ENCODE peak calls at places on chromosomes 12 and 14, in six cellular contexts. Q, E, A, V, X and R are unnamed samples.

GRCh38 chr12:31521972-31522371 is 69.0 kb downstream of the DENND5B start:
- DNase-seq in A (no peak), Q (no peak), X (no peak), V (no peak), E (no peak), R (no peak)

GRCh38 chr12:11785722-11786121 is 136.2 kb downstream of the ETV6 start:
- DNase-seq in A (no peak), X (no peak), Q (no peak), V (no peak), E (peak; percentile 55), R (no peak)

GRCh38 chr12:64063121-64063520 is 159.0 kb downstream of the KICS2 start:
- DNase-seq in E (no peak), X (no peak), Q (no peak), V (no peak), A (no peak), R (no peak)

GRCh38 chr12:92144631-92145480 is 790 bp downstream of the BTG1 start:
- DNase-seq in E (peak; percentile 33), Q (peak; percentile 91), A (peak; percentile 74), V (peak; percentile 72), X (peak; percentile 65), R (peak; percentile 87)

GRCh38 chr12:13811061-13811460 is 170.3 kb downstream of the GRIN2B start:
- DNase-seq in X (no peak), A (no peak), Q (no peak), E (no peak), V (no peak), R (no peak)

GRCh38 chr14:63624701-63625100 is 17.0 kb downstream of the WDR89 start:
- DNase-seq in V (no peak), X (no peak), Q (no peak), E (no peak), A (no peak), R (no peak)

GRCh38 chr12:26732010-26732908 is 100.7 kb downstream of the ITPR2 start:
- DNase-seq in Q (no peak), X (no peak), E (no peak), A (no peak), V (no peak), R (no peak)

GRCh38 chr12:116662612-116663144 is 75.2 kb downstream of the SPRING1 start:
- DNase-seq in X (no peak), V (peak; percentile 74), Q (no peak), A (no peak), E (no peak), R (no peak)

GRCh38 chr12:112998997-112999767 is 20.9 kb downstream of the OAS2 start:
- DNase-seq in Q (no peak), A (no peak), V (no peak), X (no peak), E (no peak), R (no peak)

GRCh38 chr12:90235642-90236041 is 527.0 kb upstream of the ATP2B1 start:
- DNase-seq in E (no peak), A (no peak), V (no peak), Q (no peak), X (no peak), R (no peak)

GRCh38 chr12:131217024-131217586 is 263.4 kb downstream of the ADGRD1 start:
- DNase-seq in E (no peak), V (no peak), A (no peak), X (no peak), Q (no peak), R (no peak)

GRCh38 chr12:2317819-2318218 is 265.0 kb downstream of the CACNA1C start:
- DNase-seq in Q (no peak), A (no peak), V (no peak), X (no peak), E (no peak), R (no peak)

GRCh38 chr12:84507914-84508313 is 404.7 kb downstream of the SLC6A15 start:
- DNase-seq in A (no peak), E (no peak), V (no peak), X (no peak), Q (no peak), R (no peak)

GRCh38 chr12:20601668-20602280 is 93.4 kb upstream of the SLCO1C1 start:
- DNase-seq in V (no peak), A (no peak), X (no peak), Q (no peak), E (no peak), R (peak; percentile 38)

GRCh38 chr14:103131580-103131979 is 8.3 kb downstream of the TNFAIP2 start:
- DNase-seq in Q (no peak), E (no peak), X (no peak), V (peak; percentile 38), A (no peak), R (no peak)

DNA sequence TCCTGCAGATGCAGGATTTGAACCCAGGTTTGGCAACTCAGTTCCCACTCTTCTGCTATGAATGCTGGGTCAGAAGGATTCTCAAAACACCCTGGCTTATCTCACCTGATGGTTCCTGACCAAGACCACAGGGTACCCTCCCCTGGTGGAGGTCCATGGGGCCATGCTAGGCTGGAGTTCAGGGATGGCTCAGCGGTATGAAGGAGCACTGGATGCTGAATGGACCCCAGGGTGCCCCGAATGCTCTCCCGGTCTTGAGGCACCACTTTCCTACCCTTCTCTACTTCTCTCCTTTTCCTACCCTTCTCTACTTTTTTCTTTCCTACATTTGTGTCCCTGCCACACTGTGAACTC is 9.7 kb downstream of the PLD4 start:
- DNase-seq in E (no peak), A (no peak), V (no peak), Q (peak; percentile 78), X (no peak), R (no peak)
- TF ChIP-seq POLR2A in E (no peak), A (no peak), V (no peak), Q (no peak), X (no peak), R (no peak)

DNA sequence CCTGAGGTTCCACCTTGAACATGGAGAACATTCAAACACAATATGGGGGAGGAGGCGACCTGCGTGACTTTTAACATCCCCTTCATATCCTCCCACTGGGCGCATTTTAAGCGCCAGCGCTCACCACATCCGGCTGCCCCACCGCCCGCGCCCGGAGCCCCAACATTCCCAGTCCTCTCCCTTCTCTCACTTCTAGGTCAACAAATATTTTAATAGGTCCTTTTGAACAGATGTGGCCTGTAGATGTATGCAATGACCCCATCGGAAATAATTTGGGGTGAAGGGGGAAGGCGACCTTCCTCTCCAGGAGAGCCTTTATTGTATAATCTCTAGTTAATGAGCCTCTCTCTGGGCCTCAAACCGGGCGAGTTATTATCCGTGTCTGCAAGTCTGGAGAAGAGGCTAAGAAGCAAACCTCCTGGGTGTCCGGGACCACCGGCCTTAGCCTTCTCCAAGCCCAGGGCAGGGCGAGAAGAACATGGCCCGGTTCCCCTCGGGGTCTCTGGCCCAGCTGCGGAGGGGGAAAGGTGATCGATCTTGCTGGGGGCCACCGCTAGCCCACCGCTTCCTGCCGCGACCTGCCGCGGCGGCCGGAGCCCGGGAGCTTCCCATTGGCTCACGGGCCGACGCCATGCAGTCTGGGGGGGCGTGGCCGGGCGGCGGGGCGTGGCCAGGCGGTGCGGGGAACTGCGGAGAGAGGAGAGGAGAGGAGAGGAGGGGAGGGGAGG is 83.2 kb upstream of the HMGA2 start:
- DNase-seq in X (peak; percentile 52), Q (peak; percentile 95), A (peak; percentile 83), E (peak; percentile 5), V (peak; percentile 85), R (peak; percentile 83)
- TF ChIP-seq POLR2A in X (no peak), Q (no peak), A (no peak), E (no peak), V (no peak), R (peak; percentile 36)

GRCh38 chr14:20683125-20683895 is 1.1 kb upstream of the RNASE4 start:
- DNase-seq in X (peak; percentile 90), E (peak; percentile 44), Q (peak; percentile 93), A (peak; percentile 69), V (peak; percentile 84), R (peak; percentile 89)

GRCh38 chr14:20682127-20682434 is 2.3 kb upstream of the RNASE4 start:
- DNase-seq in E (no peak), V (no peak), Q (no peak), X (no peak), A (peak; percentile 53), R (no peak)

GRCh38 chr14:20682435-20683124 is 1.8 kb upstream of the RNASE4 start:
- DNase-seq in X (peak; percentile 90), Q (peak; percentile 98), E (peak; percentile 83), V (peak; percentile 92), A (peak; percentile 84), R (peak; percentile 70)

GRCh38 chr14:20684662-20685456 is 499 bp downstream of the RNASE4 start:
- DNase-seq in E (peak; percentile 20), Q (peak; percentile 90), X (peak; percentile 40), A (peak; percentile 46), V (peak; percentile 57), R (no peak)

DNA sequence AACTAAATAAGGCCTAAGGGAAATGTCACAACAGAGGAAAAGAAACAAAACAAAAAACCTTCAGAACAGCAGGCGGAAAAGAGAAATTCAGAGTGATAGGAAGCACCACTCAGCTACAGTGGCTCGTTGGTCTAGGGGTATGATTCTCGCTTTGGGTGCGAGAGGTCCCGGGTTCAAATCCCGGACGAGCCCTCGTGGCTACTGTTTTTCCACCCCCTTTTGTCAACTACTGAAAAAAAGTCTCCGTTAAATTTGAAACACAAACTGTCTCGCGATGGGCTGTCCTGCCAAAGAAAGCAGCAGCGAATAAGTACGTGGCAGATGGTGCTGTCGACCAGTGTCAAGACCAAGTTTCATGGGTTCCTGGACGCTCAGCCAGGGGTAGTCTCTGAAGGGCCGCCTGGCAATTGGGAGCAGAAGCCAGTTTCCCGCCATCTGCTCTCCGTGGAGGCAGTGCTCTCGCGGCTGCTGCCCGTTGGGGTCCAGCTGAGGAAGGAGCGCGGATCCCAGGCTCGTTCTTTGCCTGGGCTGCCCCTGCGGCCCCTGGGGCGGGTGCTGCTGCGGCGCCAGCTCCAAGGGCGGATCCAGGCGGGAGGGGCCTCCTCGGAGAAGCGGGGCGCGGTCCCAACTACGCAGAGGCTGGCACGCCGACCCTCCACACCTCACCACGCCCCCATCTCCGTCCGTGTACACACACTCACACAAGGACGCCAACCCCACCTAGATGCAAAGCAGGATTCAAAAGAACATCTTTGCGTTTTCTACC is at the start of gene RNASE4:
- DNase-seq in Q (peak; percentile 98), E (peak; percentile 54), V (peak; percentile 91), X (peak; percentile 85), A (peak; percentile 92), R (peak; percentile 78)
- TF ChIP-seq POLR2A in Q (no peak), E (peak; percentile 36), V (peak; percentile 60), X (peak; percentile 20), A (no peak), R (no peak)

DNA sequence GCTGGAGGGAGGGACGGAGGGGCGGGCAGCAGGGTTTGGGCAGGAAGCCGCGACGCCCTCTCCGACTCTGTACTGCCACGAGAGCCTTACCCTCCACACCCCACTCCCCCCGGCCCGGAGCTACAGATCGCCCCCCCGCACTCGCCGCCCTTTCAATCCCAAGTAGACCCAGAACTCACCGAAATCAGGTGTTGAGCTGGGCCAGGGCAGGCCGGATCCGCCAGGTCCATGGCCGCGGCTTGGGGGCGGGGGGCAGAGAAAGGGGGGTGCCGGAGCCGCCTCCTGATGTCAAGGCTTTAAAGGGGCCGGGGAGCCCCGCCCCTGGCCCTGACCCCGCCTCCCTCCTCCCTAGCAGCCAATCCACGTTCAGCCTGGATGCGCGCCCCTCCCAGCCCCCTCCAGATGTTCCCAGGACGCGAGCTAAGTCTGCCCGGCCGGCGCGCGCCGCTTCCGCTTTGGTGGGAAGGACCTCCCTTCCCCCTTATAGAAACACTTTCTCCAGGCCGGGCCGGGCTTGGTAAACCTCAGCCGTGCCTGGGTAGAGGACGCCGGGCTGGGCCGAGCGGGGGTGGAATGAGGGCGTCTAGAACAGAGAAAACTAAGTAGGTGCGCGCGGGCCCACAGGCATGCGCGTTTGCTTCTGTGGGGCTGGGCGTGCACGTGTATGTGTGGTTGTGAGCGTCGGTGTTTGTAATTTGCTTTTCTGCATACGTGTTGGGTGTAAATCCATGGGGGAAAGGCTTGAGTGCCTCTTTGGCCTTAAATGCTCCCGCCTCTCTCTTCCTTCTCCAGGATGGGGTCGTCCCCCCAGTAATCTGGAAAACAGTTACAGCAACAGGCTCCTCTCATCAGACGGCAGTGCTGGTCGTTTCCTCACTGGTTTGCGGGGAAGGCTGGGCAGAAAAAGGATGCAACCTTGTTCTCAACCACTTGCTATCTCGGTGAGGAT is at the start of gene NCKAP5L:
- DNase-seq in Q (peak; percentile 99), A (peak; percentile 96), X (peak; percentile 98), V (peak; percentile 98), E (peak; percentile 94), R (peak; percentile 91)
- TF ChIP-seq POLR2A in Q (no peak), A (no peak), X (peak; percentile 84), V (peak; percentile 8), E (peak; percentile 62), R (no peak)